ENCODE peak calls at places on chromosomes 3 and 15, in nine cellular contexts. A is GM13977, H is fibroblast of lung, F is MCF 10A, Z is GM12865, M is tibial artery, W is brain microvascular endothelial cell, B is neural crest cell, N is mesothelial cell of epicardium. P is an unnamed sample.

GRCh38 chr15:40249477-40250303 is 10.8 kb downstream of the PAK6 start:
- DNase-seq in A (no peak), H (no peak), F (no peak), Z (no peak), M (no peak), W (no peak), B (no peak), N (no peak), P (no peak)

GRCh38 chr3:128385080-128385832 is 81.4 kb downstream of the DNAJB8 start:
- DNase-seq in A (no peak), H (peak), F (no peak), Z (no peak), M (peak), W (peak), B (no peak), N (no peak), P (peak)

GRCh38 chr3:168047190-168047795 is 48.4 kb downstream of the GOLIM4 start:
- DNase-seq in A (peak), H (peak), F (peak), Z (peak), M (no peak), W (peak), B (no peak), N (no peak), P (no peak)

GRCh38 chr3:87035339-87035738 is 44.4 kb upstream of the VGLL3 start:
- DNase-seq in A (no peak), H (no peak), F (no peak), Z (no peak), M (no peak), W (no peak), B (no peak), N (no peak), P (no peak)

GRCh38 chr3:24195504-24196230 is 250.6 kb downstream of the NR1D2 start:
- DNase-seq in A (no peak), H (no peak), F (no peak), Z (no peak), M (no peak), W (no peak), B (no peak), N (no peak), P (no peak)

GRCh38 chr3:58471025-58471887 is 20.6 kb upstream of the KCTD6 start:
- DNase-seq in A (peak), H (peak), F (peak), Z (no peak), M (no peak), W (peak), B (no peak), N (no peak), P (peak)

GRCh38 chr3:69691860-69692259 is 47.4 kb upstream of the MITF start:
- DNase-seq in A (no peak), H (peak), F (no peak), Z (no peak), M (no peak), W (no peak), B (no peak), N (no peak), P (no peak)

GRCh38 chr3:88986834-88987233 is 120.6 kb upstream of the EPHA3 start:
- DNase-seq in A (no peak), H (peak), F (peak), Z (no peak), M (no peak), W (peak), B (no peak), N (no peak), P (no peak)

GRCh38 chr15:51600114-51600513 is 22.5 kb downstream of the DMXL2 start:
- DNase-seq in A (no peak), H (no peak), F (peak), Z (peak), M (no peak), W (peak), B (no peak), N (no peak), P (no peak)

DNA sequence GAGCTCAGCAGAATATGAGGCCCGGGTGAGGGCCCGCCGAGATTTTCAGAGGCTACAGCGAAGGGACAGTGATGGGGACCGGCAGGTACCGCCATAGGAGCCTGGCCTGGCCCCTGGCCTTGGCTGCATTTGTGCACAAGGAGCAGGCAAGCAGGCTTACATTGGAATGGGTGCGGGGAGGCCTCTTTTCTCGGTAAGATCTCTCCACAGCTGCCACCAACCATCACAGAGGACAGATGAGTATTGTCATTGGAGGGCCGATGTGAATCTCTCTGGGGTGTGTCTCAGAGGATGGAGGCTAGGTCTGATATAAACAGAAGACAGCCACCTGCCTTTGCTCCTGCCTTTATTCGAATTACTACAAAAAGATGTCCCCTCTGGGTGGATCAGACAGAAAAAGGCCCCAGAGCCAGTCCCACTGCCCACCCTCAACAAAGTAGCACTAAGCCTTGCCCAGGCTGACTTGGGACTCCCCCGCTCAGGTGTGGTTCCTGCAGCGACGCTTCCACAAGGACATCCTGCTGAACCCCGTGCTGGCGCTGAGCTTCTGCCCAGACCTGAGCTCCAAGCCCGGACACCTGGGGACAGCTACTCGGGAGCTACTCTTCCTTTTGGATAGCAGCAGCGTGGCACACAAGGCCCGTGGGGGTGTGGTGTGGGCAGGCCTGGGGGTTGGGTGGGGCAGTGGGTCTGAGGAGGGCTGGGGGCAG is 5.4 kb downstream of the VWA5B2 start:
- DNase-seq in A (peak), H (no peak), F (no peak), Z (no peak), M (no peak), W (no peak), B (no peak), N (no peak), P (no peak)
- TF ChIP-seq CTCF in A (no peak), H (no peak), F (no peak), Z (no peak), M (no peak), W (no peak), B (no peak), N (no peak), P (no peak)

GRCh38 chr15:43210172-43210745 is 10.6 kb downstream of the EPB42 start:
- DNase-seq in A (no peak), H (no peak), F (no peak), Z (no peak), M (no peak), W (no peak), B (no peak), N (no peak), P (no peak)
- TF ChIP-seq CTCF in A (no peak), H (no peak), F (no peak), Z (no peak), M (no peak), W (no peak), B (no peak), N (no peak), P (no peak)

GRCh38 chr15:89680282-89680873 is 1.2 kb upstream of the PLIN1 start:
- DNase-seq in A (no peak), H (peak), F (peak), Z (no peak), M (peak), W (no peak), B (no peak), N (no peak), P (peak)
- TF ChIP-seq CTCF in A (no peak), H (no peak), F (no peak), Z (no peak), M (no peak), W (no peak), B (no peak), N (no peak), P (no peak)

DNA sequence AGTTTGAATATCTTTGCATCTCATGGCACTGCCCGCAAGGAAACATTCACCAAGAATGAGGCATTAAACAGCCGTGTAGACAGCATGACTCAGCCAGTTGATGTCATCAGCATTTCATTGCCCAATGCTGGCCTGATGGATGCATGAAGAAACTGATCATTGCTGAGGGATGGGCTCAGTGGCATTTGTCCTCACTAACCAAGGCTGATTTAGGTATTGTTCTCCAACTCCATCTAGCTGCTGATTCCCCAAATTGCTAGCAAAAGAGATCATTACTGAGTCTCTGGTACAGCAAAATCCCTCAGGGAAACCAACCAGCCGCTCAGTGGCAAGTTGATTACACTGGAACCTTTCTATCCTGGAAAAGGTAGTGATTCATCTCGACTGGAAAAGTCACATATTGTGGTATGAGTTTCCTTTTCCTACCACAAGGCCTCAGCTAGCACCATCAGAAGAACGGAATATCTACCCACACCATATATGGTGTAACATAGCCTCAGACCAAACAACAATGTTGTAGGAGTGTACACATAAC is 186.5 kb upstream of the GAP43 start:
- DNase-seq in A (no peak), H (peak), F (peak), Z (no peak), M (no peak), W (peak), B (no peak), N (no peak), P (no peak)
- TF ChIP-seq CTCF in A (no peak), H (peak), F (peak), Z (no peak), M (peak), W (peak), B (no peak), N (no peak), P (no peak)

GRCh38 chr15:39171944-39172368 is 408.9 kb upstream of the THBS1 start:
- DNase-seq in A (no peak), H (peak), F (peak), Z (peak), M (peak), W (peak), B (no peak), N (peak), P (no peak)
- TF ChIP-seq CTCF in A (peak), H (peak), F (peak), Z (peak), M (peak), W (peak), B (peak), N (no peak), P (peak)